ENCODE peak calls at places on chromosomes 16 and 17, in four cellular contexts. P is naive thymus-derived CD8-positive, alpha-beta T cell; R is DMS 273 treated with DMSO at 0.1 percent for 48 hours; M is immature natural killer cell. Q is an unnamed sample.

GRCh38 chr16:30794634-30795033 is 7.6 kb upstream of the ZNF629 start:
- DNase-seq in P (no peak), R (no peak), M (no peak), Q (no peak)

GRCh38 chr16:81067166-81067565 is 9.9 kb downstream of the C16orf46 start:
- DNase-seq in P (no peak), R (no peak), M (no peak), Q (no peak)

GRCh38 chr17:32494621-32495346 is 8.0 kb downstream of the CDK5R1 start:
- DNase-seq in P (no peak), R (peak; percentile 90), M (no peak), Q (no peak)

GRCh38 chr17:77512062-77512946 is 371.5 kb downstream of the SEC14L1 start:
- DNase-seq in P (no peak), R (no peak), M (no peak), Q (no peak)

GRCh38 chr17:43393944-43394482 is 4.8 kb upstream of the ARL4D start:
- DNase-seq in P (peak; percentile 93), R (peak; percentile 61), M (peak; percentile 81), Q (peak; percentile 95)

GRCh38 chr17:21029032-21029431 is 13.8 kb downstream of the USP22 start:
- DNase-seq in P (no peak), R (no peak), M (no peak), Q (no peak)

GRCh38 chr17:77281904-77282367 is 141.2 kb downstream of the SEC14L1 start:
- DNase-seq in P (no peak), R (no peak), M (no peak), Q (peak; percentile 73)

GRCh38 chr17:10585529-10585928 is 36.1 kb upstream of the MYH2 start:
- DNase-seq in P (no peak), R (no peak), M (no peak), Q (no peak)

GRCh38 chr17:77354420-77354720 is 213.6 kb downstream of the SEC14L1 start:
- DNase-seq in P (no peak), R (no peak), M (no peak), Q (no peak)

GRCh38 chr16:65546353-65546791 is 424.5 kb upstream of the CDH11 start:
- DNase-seq in P (no peak), R (no peak), M (no peak), Q (no peak)